ENCODE peak calls at places on chromosomes 4 and X, in five cellular contexts. V is A549, M is WTC11, T is H1, G is K562. W is an unnamed sample.

GRCh38 chrX:147550217-147550616 is 361.5 kb upstream of the FMR1 start:
- DNase-seq in G (peak; percentile 0), T (no peak), M (no peak), V (no peak), W (no peak)

GRCh38 chr4:1766336-1767057 is 26.6 kb upstream of the FGFR3 start:
- DNase-seq in M (peak; percentile 39), T (no peak), V (peak; percentile 66), G (no peak), W (no peak)

GRCh38 chr4:36224969-36225903 is 19.1 kb downstream of the ARAP2 start:
- DNase-seq in V (no peak), M (no peak), G (no peak), T (no peak), W (no peak)

GRCh38 chrX:5337160-5337559 is 891.5 kb downstream of the NLGN4X start:
- DNase-seq in G (no peak), M (no peak), V (no peak), T (no peak), W (no peak)

GRCh38 chr4:48141048-48141447 is 7.0 kb upstream of the TXK start:
- DNase-seq in G (peak; percentile 41), M (no peak), V (peak; percentile 17), T (no peak), W (peak; percentile 56)

GRCh38 chr4:111475001-111475400 is 670.3 kb upstream of the FAM241A start:
- DNase-seq in T (peak; percentile 38), M (peak; percentile 67), V (no peak), G (peak; percentile 0), W (no peak)

GRCh38 chr4:11194431-11194830 is 234.3 kb downstream of the HS3ST1 start:
- DNase-seq in M (no peak), T (no peak), G (no peak), V (no peak), W (no peak)

GRCh38 chr4:100695871-100696270 is 178.0 kb upstream of the EMCN start:
- DNase-seq in T (no peak), V (no peak), G (no peak), M (no peak), W (peak; percentile 24)

GRCh38 chrX:134718329-134719317 is 60.4 kb upstream of the PLAC1 start:
- DNase-seq in V (peak; percentile 80), G (peak; percentile 44), T (no peak), M (no peak), W (peak; percentile 94)

GRCh38 chrX:66638591-66639500 is at the start of gene EDA2R:
- DNase-seq in V (peak; percentile 54), T (peak; percentile 9), G (no peak), M (peak; percentile 38), W (peak; percentile 30)

GRCh38 chrX:45633419-45633818 is 432.7 kb upstream of the DIPK2B start:
- DNase-seq in G (no peak), T (no peak), V (no peak), M (no peak), W (no peak)

GRCh38 chr4:53461244-53461643 is 83.8 kb downstream of the FIP1L1 start:
- DNase-seq in V (no peak), T (no peak), M (no peak), G (no peak), W (no peak)

GRCh38 chr4:70518716-70519115 is 347 bp downstream of the AMTN start:
- DNase-seq in T (no peak), G (no peak), M (no peak), V (no peak), W (no peak)

GRCh38 chrX:40084471-40084870 is 13.3 kb downstream of the BCOR start:
- DNase-seq in V (no peak), G (no peak), M (no peak), T (no peak), W (no peak)

DNA sequence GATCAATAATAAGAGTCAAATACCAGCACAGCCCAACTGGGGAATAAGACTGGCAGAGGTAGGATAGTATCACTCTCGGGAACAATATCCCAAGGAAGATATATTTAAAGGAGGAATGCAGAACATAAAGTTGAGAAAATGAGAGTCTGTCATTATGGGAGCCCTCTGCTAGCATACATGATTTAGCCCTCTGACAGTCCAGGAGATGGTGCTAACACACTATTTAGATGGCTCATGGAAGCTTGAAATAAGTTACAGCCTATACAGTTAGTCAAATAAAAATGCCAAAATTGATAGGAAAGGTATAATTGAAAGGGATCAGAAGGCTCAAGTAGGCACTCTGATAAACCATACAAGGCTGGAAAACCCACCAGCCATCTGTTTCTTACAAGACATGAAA is 201.0 kb upstream of the NEIL3 start:
- DNase-seq in M (no peak), T (no peak), V (no peak), G (no peak), W (no peak)
- TF ChIP-seq JUN in M (no peak), T (no peak), V (no peak), G (no peak), W (no peak)

GRCh38 chr4:112514449-112515277 is 1.3 kb downstream of the NEUROG2 start:
- DNase-seq in T (no peak), G (no peak), V (no peak), M (peak; percentile 60), W (no peak)
- TF ChIP-seq JUN in T (no peak), G (no peak), V (no peak), M (no peak), W (no peak)

GRCh38 chr4:55005910-55006309 is 119.5 kb downstream of the KDR start:
- DNase-seq in G (no peak), M (no peak), V (no peak), T (no peak), W (no peak)

GRCh38 chr4:54998991-54999390 is 126.4 kb downstream of the KDR start:
- DNase-seq in M (no peak), G (no peak), V (no peak), T (no peak), W (peak; percentile 65)

GRCh38 chr4:55002431-55002830 is 123.0 kb downstream of the KDR start:
- DNase-seq in G (no peak), T (no peak), M (no peak), V (no peak), W (no peak)

GRCh38 chr4:55004831-55005230 is 120.6 kb downstream of the KDR start:
- DNase-seq in V (no peak), T (no peak), M (no peak), G (no peak), W (no peak)

GRCh38 chr4:55001538-55001937 is 123.9 kb downstream of the KDR start:
- DNase-seq in M (no peak), G (no peak), T (no peak), V (no peak), W (no peak)
- TF ChIP-seq JUN in M (no peak), G (no peak), T (no peak), V (no peak), W (no peak)

GRCh38 chr4:137274404-137274803 is 257.9 kb downstream of the PCDH18 start:
- DNase-seq in T (no peak), G (no peak), V (no peak), M (no peak), W (no peak)
- TF ChIP-seq JUN in T (no peak), G (no peak), V (no peak), M (no peak), W (no peak)

GRCh38 chrX:129771266-129771995 is 8.3 kb upstream of the SASH3 start:
- DNase-seq in T (no peak), G (no peak), V (no peak), M (no peak), W (no peak)

GRCh38 chrX:129772796-129773431 is 6.8 kb upstream of the SASH3 start:
- DNase-seq in V (no peak), M (no peak), G (no peak), T (no peak), W (no peak)

GRCh38 chrX:129768186-129768585 is 11.6 kb upstream of the SASH3 start:
- DNase-seq in T (no peak), V (no peak), M (no peak), G (no peak), W (no peak)

GRCh38 chrX:129768586-129769466 is 10.9 kb upstream of the SASH3 start:
- DNase-seq in M (no peak), V (no peak), T (no peak), G (no peak), W (no peak)

DNA sequence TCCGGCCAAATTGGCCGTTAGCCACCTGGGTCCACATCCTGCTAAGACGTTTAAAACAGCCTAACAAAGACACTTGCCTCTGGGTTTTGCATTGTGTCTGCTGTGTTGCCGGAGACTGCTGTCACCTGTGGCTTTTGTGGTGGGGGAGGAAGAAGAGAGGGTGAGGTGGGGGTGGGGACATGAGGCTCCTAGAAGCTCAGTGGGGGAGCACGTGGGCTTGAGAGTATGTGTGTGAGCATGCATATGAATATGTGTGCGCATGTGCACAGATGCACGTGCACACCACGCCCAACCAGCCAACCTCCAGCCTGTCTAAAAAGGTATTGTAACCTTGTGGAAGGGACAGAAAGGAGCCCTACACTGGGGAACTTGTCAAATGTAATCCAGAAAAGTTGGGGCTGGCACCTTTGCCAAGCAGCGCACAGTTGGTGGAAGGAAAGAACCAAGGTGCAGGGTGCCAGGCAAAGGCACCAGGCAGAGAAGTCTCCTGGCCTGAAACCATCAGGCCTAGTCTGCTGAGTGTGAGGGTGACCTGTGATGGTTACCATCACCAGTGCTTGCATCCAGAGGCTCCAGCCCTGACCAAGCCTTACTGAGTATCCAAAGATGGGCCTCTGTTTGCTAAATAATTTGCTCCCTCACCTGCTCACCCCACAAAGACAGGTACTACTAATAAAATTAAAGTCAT is 10.1 kb upstream of the SASH3 start:
- DNase-seq in M (no peak), V (no peak), G (no peak), T (no peak), W (no peak)
- TF ChIP-seq JUN in M (no peak), V (no peak), G (no peak), T (no peak), W (no peak)

GRCh38 chr4:137519406-137519805 is 12.9 kb downstream of the PCDH18 start:
- DNase-seq in V (no peak), G (no peak), M (no peak), T (no peak), W (peak; percentile 89)
- TF ChIP-seq JUN in V (no peak), G (no peak), M (no peak), T (no peak), W (peak; percentile 6)

GRCh38 chr4:89904524-89904923 is 9.9 kb downstream of the MMRN1 start:
- DNase-seq in M (no peak), G (no peak), V (no peak), T (no peak), W (no peak)
- TF ChIP-seq JUN in M (no peak), G (no peak), V (no peak), T (no peak), W (no peak)

GRCh38 chrX:75522565-75523411 is at the start of gene ZDHHC15:
- DNase-seq in M (peak; percentile 53), V (no peak), T (peak; percentile 27), G (no peak), W (peak; percentile 0)
- TF ChIP-seq JUN in M (no peak), V (no peak), T (no peak), G (no peak), W (no peak)

W was measured in endothelial cell of umbilical vein.